ENCODE peak calls at places on chromosomes 7 and 10, in seven cellular contexts. One of them, this sample, is unnamed.

GRCh38 chr10:5526691-5527331 is 2.0 kb downstream of the CALML3 start:
- DNase-seq in iPS-NIHi11: no peak
- DNase-seq in foreskin fibroblast: no peak
- DNase-seq in stimulated activated CD8-positive, alpha-beta memory T cell treated with anti-CD3 and anti-CD28 coated beads, Interleukin-2, amount 100 ng/mL, for 48 hours: no peak
- DNase-seq in activated T-helper 9 cell treated with anti-CD3 and anti-CD28 coated beads, Interleukin-2, amount 50 U/mL, for 16 hours: no peak
- DNase-seq in effector CD4-positive, alpha-beta T cell: no peak
- DNase-seq in skeletal muscle cell: no peak
- DNase-seq in this sample: no peak

GRCh38 chr7:131285558-131285957 is 42.1 kb upstream of the MKLN1 start:
- DNase-seq in iPS-NIHi11: no peak
- DNase-seq in foreskin fibroblast: no peak
- DNase-seq in stimulated activated CD8-positive, alpha-beta memory T cell treated with anti-CD3 and anti-CD28 coated beads, Interleukin-2, amount 100 ng/mL, for 48 hours: no peak
- DNase-seq in activated T-helper 9 cell treated with anti-CD3 and anti-CD28 coated beads, Interleukin-2, amount 50 U/mL, for 16 hours: no peak
- DNase-seq in effector CD4-positive, alpha-beta T cell: no peak
- DNase-seq in skeletal muscle cell: no peak
- DNase-seq in this sample: no peak

GRCh38 chr10:46299531-46300366 is 13.0 kb downstream of the ANTXRL start:
- DNase-seq in iPS-NIHi11: peak
- DNase-seq in foreskin fibroblast: no peak
- DNase-seq in stimulated activated CD8-positive, alpha-beta memory T cell treated with anti-CD3 and anti-CD28 coated beads, Interleukin-2, amount 100 ng/mL, for 48 hours: no peak
- DNase-seq in activated T-helper 9 cell treated with anti-CD3 and anti-CD28 coated beads, Interleukin-2, amount 50 U/mL, for 16 hours: no peak
- DNase-seq in effector CD4-positive, alpha-beta T cell: no peak
- DNase-seq in skeletal muscle cell: no peak
- DNase-seq in this sample: no peak

GRCh38 chr10:17385066-17385465 is 69.3 kb downstream of the ST8SIA6 start:
- DNase-seq in iPS-NIHi11: no peak
- DNase-seq in foreskin fibroblast: no peak
- DNase-seq in stimulated activated CD8-positive, alpha-beta memory T cell treated with anti-CD3 and anti-CD28 coated beads, Interleukin-2, amount 100 ng/mL, for 48 hours: no peak
- DNase-seq in activated T-helper 9 cell treated with anti-CD3 and anti-CD28 coated beads, Interleukin-2, amount 50 U/mL, for 16 hours: no peak
- DNase-seq in effector CD4-positive, alpha-beta T cell: no peak
- DNase-seq in skeletal muscle cell: no peak
- DNase-seq in this sample: no peak

GRCh38 chr10:132619927-132620326 is 82.3 kb downstream of the INPP5A start:
- DNase-seq in iPS-NIHi11: no peak
- DNase-seq in foreskin fibroblast: no peak
- DNase-seq in stimulated activated CD8-positive, alpha-beta memory T cell treated with anti-CD3 and anti-CD28 coated beads, Interleukin-2, amount 100 ng/mL, for 48 hours: no peak
- DNase-seq in activated T-helper 9 cell treated with anti-CD3 and anti-CD28 coated beads, Interleukin-2, amount 50 U/mL, for 16 hours: no peak
- DNase-seq in effector CD4-positive, alpha-beta T cell: no peak
- DNase-seq in skeletal muscle cell: no peak
- DNase-seq in this sample: no peak

GRCh38 chr7:55020481-55020871 is 1.7 kb downstream of the EGFR start:
- DNase-seq in iPS-NIHi11: no peak
- DNase-seq in foreskin fibroblast: no peak
- DNase-seq in stimulated activated CD8-positive, alpha-beta memory T cell treated with anti-CD3 and anti-CD28 coated beads, Interleukin-2, amount 100 ng/mL, for 48 hours: no peak
- DNase-seq in activated T-helper 9 cell treated with anti-CD3 and anti-CD28 coated beads, Interleukin-2, amount 50 U/mL, for 16 hours: no peak
- DNase-seq in effector CD4-positive, alpha-beta T cell: no peak
- DNase-seq in skeletal muscle cell: peak
- DNase-seq in this sample: no peak

GRCh38 chr7:128710391-128710930 is 28.7 kb upstream of the CALU start:
- DNase-seq in iPS-NIHi11: no peak
- DNase-seq in foreskin fibroblast: no peak
- DNase-seq in stimulated activated CD8-positive, alpha-beta memory T cell treated with anti-CD3 and anti-CD28 coated beads, Interleukin-2, amount 100 ng/mL, for 48 hours: no peak
- DNase-seq in activated T-helper 9 cell treated with anti-CD3 and anti-CD28 coated beads, Interleukin-2, amount 50 U/mL, for 16 hours: no peak
- DNase-seq in effector CD4-positive, alpha-beta T cell: no peak
- DNase-seq in skeletal muscle cell: no peak
- DNase-seq in this sample: no peak

GRCh38 chr10:43715334-43715733 is 66.7 kb upstream of the ZNF32 start:
- DNase-seq in iPS-NIHi11: no peak
- DNase-seq in foreskin fibroblast: no peak
- DNase-seq in stimulated activated CD8-positive, alpha-beta memory T cell treated with anti-CD3 and anti-CD28 coated beads, Interleukin-2, amount 100 ng/mL, for 48 hours: no peak
- DNase-seq in activated T-helper 9 cell treated with anti-CD3 and anti-CD28 coated beads, Interleukin-2, amount 50 U/mL, for 16 hours: no peak
- DNase-seq in effector CD4-positive, alpha-beta T cell: no peak
- DNase-seq in skeletal muscle cell: no peak
- DNase-seq in this sample: no peak

GRCh38 chr10:69869291-69869841 is 67.7 kb downstream of the COL13A1 start:
- DNase-seq in iPS-NIHi11: no peak
- DNase-seq in foreskin fibroblast: peak
- DNase-seq in stimulated activated CD8-positive, alpha-beta memory T cell treated with anti-CD3 and anti-CD28 coated beads, Interleukin-2, amount 100 ng/mL, for 48 hours: no peak
- DNase-seq in activated T-helper 9 cell treated with anti-CD3 and anti-CD28 coated beads, Interleukin-2, amount 50 U/mL, for 16 hours: no peak
- DNase-seq in effector CD4-positive, alpha-beta T cell: no peak
- DNase-seq in skeletal muscle cell: no peak
- DNase-seq in this sample: no peak

GRCh38 chr7:77691892-77692491 is 4.3 kb upstream of the RSBN1L start:
- DNase-seq in iPS-NIHi11: no peak
- DNase-seq in foreskin fibroblast: no peak
- DNase-seq in stimulated activated CD8-positive, alpha-beta memory T cell treated with anti-CD3 and anti-CD28 coated beads, Interleukin-2, amount 100 ng/mL, for 48 hours: no peak
- DNase-seq in activated T-helper 9 cell treated with anti-CD3 and anti-CD28 coated beads, Interleukin-2, amount 50 U/mL, for 16 hours: no peak
- DNase-seq in effector CD4-positive, alpha-beta T cell: no peak
- DNase-seq in skeletal muscle cell: no peak
- DNase-seq in this sample: no peak

GRCh38 chr7:4129481-4130122 is 552.5 kb upstream of the FOXK1 start:
- DNase-seq in iPS-NIHi11: no peak
- DNase-seq in foreskin fibroblast: no peak
- DNase-seq in stimulated activated CD8-positive, alpha-beta memory T cell treated with anti-CD3 and anti-CD28 coated beads, Interleukin-2, amount 100 ng/mL, for 48 hours: no peak
- DNase-seq in activated T-helper 9 cell treated with anti-CD3 and anti-CD28 coated beads, Interleukin-2, amount 50 U/mL, for 16 hours: no peak
- DNase-seq in effector CD4-positive, alpha-beta T cell: no peak
- DNase-seq in skeletal muscle cell: no peak
- DNase-seq in this sample: peak

GRCh38 chr7:44587843-44588711 is 6.0 kb upstream of the TMED4 start:
- DNase-seq in iPS-NIHi11: no peak
- DNase-seq in foreskin fibroblast: peak
- DNase-seq in stimulated activated CD8-positive, alpha-beta memory T cell treated with anti-CD3 and anti-CD28 coated beads, Interleukin-2, amount 100 ng/mL, for 48 hours: no peak
- DNase-seq in activated T-helper 9 cell treated with anti-CD3 and anti-CD28 coated beads, Interleukin-2, amount 50 U/mL, for 16 hours: no peak
- DNase-seq in effector CD4-positive, alpha-beta T cell: peak
- DNase-seq in skeletal muscle cell: peak
- DNase-seq in this sample: no peak

GRCh38 chr7:40697653-40698052 is 562.8 kb downstream of the SUGCT start:
- DNase-seq in iPS-NIHi11: no peak
- DNase-seq in foreskin fibroblast: no peak
- DNase-seq in stimulated activated CD8-positive, alpha-beta memory T cell treated with anti-CD3 and anti-CD28 coated beads, Interleukin-2, amount 100 ng/mL, for 48 hours: no peak
- DNase-seq in activated T-helper 9 cell treated with anti-CD3 and anti-CD28 coated beads, Interleukin-2, amount 50 U/mL, for 16 hours: no peak
- DNase-seq in effector CD4-positive, alpha-beta T cell: no peak
- DNase-seq in skeletal muscle cell: peak
- DNase-seq in this sample: no peak

GRCh38 chr7:4682621-4683042 is 537 bp downstream of the FOXK1 start:
- DNase-seq in iPS-NIHi11: peak
- DNase-seq in foreskin fibroblast: peak
- DNase-seq in stimulated activated CD8-positive, alpha-beta memory T cell treated with anti-CD3 and anti-CD28 coated beads, Interleukin-2, amount 100 ng/mL, for 48 hours: peak
- DNase-seq in activated T-helper 9 cell treated with anti-CD3 and anti-CD28 coated beads, Interleukin-2, amount 50 U/mL, for 16 hours: peak
- DNase-seq in effector CD4-positive, alpha-beta T cell: peak
- DNase-seq in skeletal muscle cell: no peak
- DNase-seq in this sample: no peak

GRCh38 chr10:86135191-86135590 is 231.4 kb downstream of the GRID1 start:
- DNase-seq in iPS-NIHi11: no peak
- DNase-seq in foreskin fibroblast: no peak
- DNase-seq in stimulated activated CD8-positive, alpha-beta memory T cell treated with anti-CD3 and anti-CD28 coated beads, Interleukin-2, amount 100 ng/mL, for 48 hours: no peak
- DNase-seq in activated T-helper 9 cell treated with anti-CD3 and anti-CD28 coated beads, Interleukin-2, amount 50 U/mL, for 16 hours: no peak
- DNase-seq in effector CD4-positive, alpha-beta T cell: no peak
- DNase-seq in skeletal muscle cell: no peak
- DNase-seq in this sample: no peak

GRCh38 chr10:71548494-71548846 is 151.8 kb downstream of the CDH23 start:
- DNase-seq in iPS-NIHi11: peak
- DNase-seq in foreskin fibroblast: no peak
- DNase-seq in stimulated activated CD8-positive, alpha-beta memory T cell treated with anti-CD3 and anti-CD28 coated beads, Interleukin-2, amount 100 ng/mL, for 48 hours: no peak
- DNase-seq in activated T-helper 9 cell treated with anti-CD3 and anti-CD28 coated beads, Interleukin-2, amount 50 U/mL, for 16 hours: no peak
- DNase-seq in effector CD4-positive, alpha-beta T cell: no peak
- DNase-seq in skeletal muscle cell: no peak
- DNase-seq in this sample: no peak

GRCh38 chr7:514651-515598 is 4.7 kb downstream of the PDGFA start:
- DNase-seq in iPS-NIHi11: peak
- DNase-seq in foreskin fibroblast: no peak
- DNase-seq in stimulated activated CD8-positive, alpha-beta memory T cell treated with anti-CD3 and anti-CD28 coated beads, Interleukin-2, amount 100 ng/mL, for 48 hours: no peak
- DNase-seq in activated T-helper 9 cell treated with anti-CD3 and anti-CD28 coated beads, Interleukin-2, amount 50 U/mL, for 16 hours: no peak
- DNase-seq in effector CD4-positive, alpha-beta T cell: no peak
- DNase-seq in skeletal muscle cell: no peak
- DNase-seq in this sample: no peak